ENCODE peak calls at places on chromosomes 5 and 9, in six cellular contexts. One of them, this sample, is unnamed.

GRCh38 chr5:143008809-143009521 is 238.8 kb downstream of the ARHGAP26 start:
- DNase-seq in IMR-90: peak; percentile 100
- DNase-seq in CD8-positive, alpha-beta memory T cell: peak; percentile 93
- DNase-seq in fibroblast of pulmonary artery: peak; percentile 93
- DNase-seq in astrocyte of the spinal cord: peak; percentile 95
- DNase-seq in AG04449: peak; percentile 77
- DNase-seq in this sample: peak; percentile 99

GRCh38 chr5:150000990-150001659 is 586 bp downstream of the HMGXB3 start:
- DNase-seq in astrocyte of the spinal cord: peak; percentile 24
- DNase-seq in IMR-90: peak; percentile 50
- DNase-seq in CD8-positive, alpha-beta memory T cell: peak; percentile 62
- DNase-seq in fibroblast of pulmonary artery: peak; percentile 56
- DNase-seq in AG04449: no peak
- DNase-seq in this sample: no peak

GRCh38 chr5:101260857-101261256 is 357.8 kb upstream of the ST8SIA4 start:
- DNase-seq in CD8-positive, alpha-beta memory T cell: no peak
- DNase-seq in IMR-90: no peak
- DNase-seq in astrocyte of the spinal cord: no peak
- DNase-seq in fibroblast of pulmonary artery: no peak
- DNase-seq in AG04449: no peak
- DNase-seq in this sample: no peak

GRCh38 chr9:121972501-121972981 is 120.6 kb downstream of the TTLL11 start:
- DNase-seq in CD8-positive, alpha-beta memory T cell: no peak
- DNase-seq in AG04449: peak; percentile 12
- DNase-seq in fibroblast of pulmonary artery: peak; percentile 51
- DNase-seq in astrocyte of the spinal cord: peak; percentile 85
- DNase-seq in IMR-90: peak; percentile 47
- DNase-seq in this sample: no peak

GRCh38 chr9:70580593-70581195 is 166.2 kb upstream of the KLF9 start:
- DNase-seq in fibroblast of pulmonary artery: no peak
- DNase-seq in astrocyte of the spinal cord: no peak
- DNase-seq in IMR-90: no peak
- DNase-seq in CD8-positive, alpha-beta memory T cell: no peak
- DNase-seq in AG04449: no peak
- DNase-seq in this sample: no peak

GRCh38 chr5:14449052-14449661 is 132.4 kb upstream of the OTULINL start:
- DNase-seq in CD8-positive, alpha-beta memory T cell: no peak
- DNase-seq in astrocyte of the spinal cord: peak; percentile 96
- DNase-seq in IMR-90: peak; percentile 86
- DNase-seq in fibroblast of pulmonary artery: peak; percentile 91
- DNase-seq in AG04449: peak; percentile 94
- DNase-seq in this sample: peak; percentile 97

GRCh38 chr5:155480731-155481131 is 467.2 kb downstream of the KIF4B start:
- DNase-seq in AG04449: no peak
- DNase-seq in astrocyte of the spinal cord: no peak
- DNase-seq in fibroblast of pulmonary artery: no peak
- DNase-seq in CD8-positive, alpha-beta memory T cell: no peak
- DNase-seq in IMR-90: no peak
- DNase-seq in this sample: no peak

GRCh38 chr5:158054388-158055092 is 195.6 kb upstream of the CLINT1 start:
- DNase-seq in fibroblast of pulmonary artery: peak; percentile 1
- DNase-seq in AG04449: no peak
- DNase-seq in astrocyte of the spinal cord: no peak
- DNase-seq in IMR-90: no peak
- DNase-seq in CD8-positive, alpha-beta memory T cell: no peak
- DNase-seq in this sample: peak; percentile 24

GRCh38 chr5:170520319-170520718 is 16.5 kb downstream of the KCNIP1 start:
- DNase-seq in IMR-90: no peak
- DNase-seq in AG04449: no peak
- DNase-seq in fibroblast of pulmonary artery: no peak
- DNase-seq in astrocyte of the spinal cord: no peak
- DNase-seq in CD8-positive, alpha-beta memory T cell: no peak
- DNase-seq in this sample: no peak

GRCh38 chr5:7866194-7866593 is 2.6 kb downstream of the FASTKD3 start:
- DNase-seq in CD8-positive, alpha-beta memory T cell: no peak
- DNase-seq in astrocyte of the spinal cord: no peak
- DNase-seq in fibroblast of pulmonary artery: no peak
- DNase-seq in AG04449: no peak
- DNase-seq in IMR-90: no peak
- DNase-seq in this sample: no peak

GRCh38 chr5:67190856-67191255 is 5.7 kb downstream of the CD180 start:
- DNase-seq in AG04449: no peak
- DNase-seq in fibroblast of pulmonary artery: no peak
- DNase-seq in astrocyte of the spinal cord: no peak
- DNase-seq in IMR-90: no peak
- DNase-seq in CD8-positive, alpha-beta memory T cell: no peak
- DNase-seq in this sample: no peak

GRCh38 chr9:99472240-99472915 is 250.3 kb downstream of the SEC61B start:
- DNase-seq in IMR-90: no peak
- DNase-seq in fibroblast of pulmonary artery: no peak
- DNase-seq in CD8-positive, alpha-beta memory T cell: no peak
- DNase-seq in astrocyte of the spinal cord: no peak
- DNase-seq in AG04449: no peak
- DNase-seq in this sample: no peak

GRCh38 chr9:438961-439768 is 224.5 kb downstream of the DOCK8 start:
- DNase-seq in IMR-90: no peak
- DNase-seq in CD8-positive, alpha-beta memory T cell: no peak
- DNase-seq in AG04449: no peak
- DNase-seq in astrocyte of the spinal cord: no peak
- DNase-seq in fibroblast of pulmonary artery: peak; percentile 68
- DNase-seq in this sample: no peak

GRCh38 chr9:88531920-88532319 is 3.1 kb upstream of the NXNL2 start:
- DNase-seq in astrocyte of the spinal cord: peak; percentile 24
- DNase-seq in CD8-positive, alpha-beta memory T cell: no peak
- DNase-seq in fibroblast of pulmonary artery: no peak
- DNase-seq in IMR-90: no peak
- DNase-seq in AG04449: no peak
- DNase-seq in this sample: no peak

GRCh38 chr9:137406876-137407589 is 15.9 kb downstream of the EXD3 start:
- DNase-seq in AG04449: no peak
- DNase-seq in fibroblast of pulmonary artery: peak; percentile 71
- DNase-seq in IMR-90: peak; percentile 44
- DNase-seq in CD8-positive, alpha-beta memory T cell: no peak
- DNase-seq in astrocyte of the spinal cord: peak; percentile 52
- DNase-seq in this sample: no peak

GRCh38 chr9:35538361-35539234 is 48.7 kb downstream of the RUSC2 start:
- DNase-seq in fibroblast of pulmonary artery: peak; percentile 91
- DNase-seq in astrocyte of the spinal cord: peak; percentile 77
- DNase-seq in CD8-positive, alpha-beta memory T cell: no peak
- DNase-seq in AG04449: no peak
- DNase-seq in IMR-90: peak; percentile 82
- DNase-seq in this sample: no peak

GRCh38 chr5:55104036-55104767 is 1.8 kb downstream of the GZMA start:
- DNase-seq in IMR-90: no peak
- DNase-seq in fibroblast of pulmonary artery: no peak
- DNase-seq in astrocyte of the spinal cord: peak; percentile 29
- DNase-seq in CD8-positive, alpha-beta memory T cell: no peak
- DNase-seq in AG04449: no peak
- DNase-seq in this sample: no peak

GRCh38 chr9:125749951-125750655 is 2.9 kb downstream of the PBX3 start:
- DNase-seq in AG04449: no peak
- DNase-seq in fibroblast of pulmonary artery: no peak
- DNase-seq in astrocyte of the spinal cord: peak; percentile 61
- DNase-seq in CD8-positive, alpha-beta memory T cell: no peak
- DNase-seq in IMR-90: peak; percentile 79
- DNase-seq in this sample: no peak

GRCh38 chr5:147036691-147037245 is 158.2 kb upstream of the PPP2R2B start:
- DNase-seq in astrocyte of the spinal cord: no peak
- DNase-seq in fibroblast of pulmonary artery: no peak
- DNase-seq in CD8-positive, alpha-beta memory T cell: no peak
- DNase-seq in IMR-90: no peak
- DNase-seq in AG04449: no peak
- DNase-seq in this sample: no peak

GRCh38 chr5:61313960-61314681 is 17.9 kb upstream of the ZSWIM6 start:
- DNase-seq in AG04449: peak; percentile 79
- DNase-seq in IMR-90: peak; percentile 94
- DNase-seq in fibroblast of pulmonary artery: peak; percentile 90
- DNase-seq in CD8-positive, alpha-beta memory T cell: no peak
- DNase-seq in astrocyte of the spinal cord: peak; percentile 89
- DNase-seq in this sample: peak; percentile 88

GRCh38 chr9:136327313-136327971 is at the start of gene GPSM1:
- DNase-seq in CD8-positive, alpha-beta memory T cell: no peak
- DNase-seq in fibroblast of pulmonary artery: peak; percentile 55
- DNase-seq in AG04449: no peak
- DNase-seq in IMR-90: peak; percentile 58
- DNase-seq in astrocyte of the spinal cord: peak; percentile 55
- DNase-seq in this sample: no peak

GRCh38 chr5:54900906-54901725 is 84.3 kb downstream of the ESM1 start:
- DNase-seq in IMR-90: peak; percentile 93
- DNase-seq in CD8-positive, alpha-beta memory T cell: no peak
- DNase-seq in AG04449: no peak
- DNase-seq in fibroblast of pulmonary artery: peak; percentile 95
- DNase-seq in astrocyte of the spinal cord: peak; percentile 27
- DNase-seq in this sample: peak; percentile 92

GRCh38 chr9:87592554-87593394 is 95.1 kb downstream of the DAPK1 start:
- DNase-seq in fibroblast of pulmonary artery: peak; percentile 75
- DNase-seq in astrocyte of the spinal cord: peak; percentile 72
- DNase-seq in IMR-90: peak; percentile 69
- DNase-seq in AG04449: no peak
- DNase-seq in CD8-positive, alpha-beta memory T cell: no peak
- DNase-seq in this sample: no peak

GRCh38 chr5:32129074-32129598 is 45.0 kb downstream of the GOLPH3 start:
- DNase-seq in fibroblast of pulmonary artery: no peak
- DNase-seq in CD8-positive, alpha-beta memory T cell: no peak
- DNase-seq in astrocyte of the spinal cord: no peak
- DNase-seq in AG04449: no peak
- DNase-seq in IMR-90: no peak
- DNase-seq in this sample: no peak

GRCh38 chr5:95221234-95221633 is 63.7 kb downstream of the MCTP1 start:
- DNase-seq in astrocyte of the spinal cord: no peak
- DNase-seq in AG04449: no peak
- DNase-seq in CD8-positive, alpha-beta memory T cell: no peak
- DNase-seq in IMR-90: no peak
- DNase-seq in fibroblast of pulmonary artery: no peak
- DNase-seq in this sample: no peak

GRCh38 chr9:132042324-132042723 is 37.3 kb downstream of the MED27 start:
- DNase-seq in astrocyte of the spinal cord: peak; percentile 94
- DNase-seq in fibroblast of pulmonary artery: peak; percentile 92
- DNase-seq in IMR-90: peak; percentile 99
- DNase-seq in CD8-positive, alpha-beta memory T cell: no peak
- DNase-seq in AG04449: peak; percentile 91
- DNase-seq in this sample: peak; percentile 92

GRCh38 chr5:83026930-83027687 is 50.1 kb downstream of the TMEM167A start:
- DNase-seq in AG04449: no peak
- DNase-seq in IMR-90: peak; percentile 5
- DNase-seq in CD8-positive, alpha-beta memory T cell: no peak
- DNase-seq in astrocyte of the spinal cord: no peak
- DNase-seq in fibroblast of pulmonary artery: no peak
- DNase-seq in this sample: no peak

GRCh38 chr9:120369608-120370220 is 210.3 kb downstream of the CDK5RAP2 start:
- DNase-seq in AG04449: no peak
- DNase-seq in CD8-positive, alpha-beta memory T cell: no peak
- DNase-seq in fibroblast of pulmonary artery: no peak
- DNase-seq in astrocyte of the spinal cord: peak; percentile 17
- DNase-seq in IMR-90: peak; percentile 42
- DNase-seq in this sample: peak; percentile 66

GRCh38 chr5:177511181-177511580 is 1.6 kb upstream of the DOK3 start:
- DNase-seq in fibroblast of pulmonary artery: no peak
- DNase-seq in CD8-positive, alpha-beta memory T cell: peak; percentile 41
- DNase-seq in IMR-90: no peak
- DNase-seq in astrocyte of the spinal cord: no peak
- DNase-seq in AG04449: no peak
- DNase-seq in this sample: no peak
- H3K4me3 ChIP-seq in fibroblast of pulmonary artery: no peak overlapping the region
- H3K4me3 ChIP-seq in CD8-positive, alpha-beta memory T cell: no peak overlapping the region
- H3K4me3 ChIP-seq in IMR-90: no peak overlapping the region
- H3K4me3 ChIP-seq in astrocyte of the spinal cord: no peak overlapping the region
- H3K4me3 ChIP-seq in AG04449: no peak overlapping the region
- H3K4me3 ChIP-seq in this sample: no peak overlapping the region

GRCh38 chr9:79688363-79688762 is 116.6 kb downstream of the TLE4 start:
- DNase-seq in CD8-positive, alpha-beta memory T cell: no peak
- DNase-seq in astrocyte of the spinal cord: no peak
- DNase-seq in IMR-90: no peak
- DNase-seq in AG04449: no peak
- DNase-seq in fibroblast of pulmonary artery: no peak
- DNase-seq in this sample: no peak

GRCh38 chr9:79687131-79687447 is 115.3 kb downstream of the TLE4 start:
- DNase-seq in fibroblast of pulmonary artery: no peak
- DNase-seq in AG04449: no peak
- DNase-seq in IMR-90: no peak
- DNase-seq in astrocyte of the spinal cord: peak; percentile 42
- DNase-seq in CD8-positive, alpha-beta memory T cell: peak; percentile 48
- DNase-seq in this sample: no peak

GRCh38 chr9:79684711-79685575 is 113.2 kb downstream of the TLE4 start:
- DNase-seq in CD8-positive, alpha-beta memory T cell: no peak
- DNase-seq in fibroblast of pulmonary artery: no peak
- DNase-seq in AG04449: no peak
- DNase-seq in astrocyte of the spinal cord: peak; percentile 50
- DNase-seq in IMR-90: peak; percentile 55
- DNase-seq in this sample: no peak

GRCh38 chr9:79685576-79685975 is 113.8 kb downstream of the TLE4 start:
- DNase-seq in IMR-90: peak; percentile 79
- DNase-seq in AG04449: peak; percentile 67
- DNase-seq in CD8-positive, alpha-beta memory T cell: no peak
- DNase-seq in astrocyte of the spinal cord: peak; percentile 71
- DNase-seq in fibroblast of pulmonary artery: peak; percentile 14
- DNase-seq in this sample: no peak

GRCh38 chr9:79686381-79687130 is 114.8 kb downstream of the TLE4 start:
- DNase-seq in fibroblast of pulmonary artery: peak; percentile 74
- DNase-seq in astrocyte of the spinal cord: peak; percentile 96
- DNase-seq in CD8-positive, alpha-beta memory T cell: no peak
- DNase-seq in AG04449: peak; percentile 81
- DNase-seq in IMR-90: peak; percentile 88
- DNase-seq in this sample: peak; percentile 48
- H3K4me3 ChIP-seq in fibroblast of pulmonary artery: no peak overlapping the region
- H3K4me3 ChIP-seq in astrocyte of the spinal cord: no peak overlapping the region
- H3K4me3 ChIP-seq in CD8-positive, alpha-beta memory T cell: no peak overlapping the region
- H3K4me3 ChIP-seq in AG04449: no peak overlapping the region
- H3K4me3 ChIP-seq in IMR-90: no peak overlapping the region
- H3K4me3 ChIP-seq in this sample: no peak overlapping the region

GRCh38 chr5:99060306-99061261 is 131.8 kb upstream of the CHD1 start:
- DNase-seq in AG04449: no peak
- DNase-seq in astrocyte of the spinal cord: peak; percentile 73
- DNase-seq in IMR-90: peak; percentile 65
- DNase-seq in fibroblast of pulmonary artery: peak; percentile 79
- DNase-seq in CD8-positive, alpha-beta memory T cell: peak; percentile 89
- DNase-seq in this sample: peak; percentile 31
- H3K4me3 ChIP-seq in AG04449: no peak overlapping the region
- H3K4me3 ChIP-seq in astrocyte of the spinal cord: no peak overlapping the region
- H3K4me3 ChIP-seq in IMR-90: no peak overlapping the region
- H3K4me3 ChIP-seq in fibroblast of pulmonary artery: no peak overlapping the region
- H3K4me3 ChIP-seq in CD8-positive, alpha-beta memory T cell: no peak overlapping the region
- H3K4me3 ChIP-seq in this sample: no peak overlapping the region

DNA sequence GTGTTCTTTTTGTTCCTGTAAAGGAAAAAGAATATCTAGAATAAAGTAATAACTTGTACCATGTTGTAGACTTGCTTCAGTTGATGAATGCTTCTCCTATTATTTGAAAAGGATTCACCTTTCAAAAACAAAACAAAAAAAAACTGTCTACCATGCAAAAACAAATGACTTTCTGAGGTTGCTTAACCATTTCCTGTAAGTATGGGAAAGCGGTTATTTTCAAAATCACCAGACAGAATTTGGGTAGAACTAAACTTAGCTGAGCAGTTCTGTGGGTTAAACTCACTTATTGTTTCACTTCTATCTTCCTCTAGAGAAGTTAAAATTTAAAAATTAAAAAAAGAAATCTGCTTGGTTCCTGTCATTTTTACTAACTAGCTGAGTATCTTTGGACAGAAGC is 25.2 kb downstream of the LNPEP start:
- DNase-seq in CD8-positive, alpha-beta memory T cell: no peak
- DNase-seq in astrocyte of the spinal cord: no peak
- DNase-seq in AG04449: no peak
- DNase-seq in fibroblast of pulmonary artery: peak; percentile 46
- DNase-seq in IMR-90: no peak
- DNase-seq in this sample: no peak
- H3K4me3 ChIP-seq in CD8-positive, alpha-beta memory T cell: no peak overlapping the region
- H3K4me3 ChIP-seq in astrocyte of the spinal cord: no peak overlapping the region
- H3K4me3 ChIP-seq in AG04449: no peak overlapping the region
- H3K4me3 ChIP-seq in fibroblast of pulmonary artery: no peak overlapping the region
- H3K4me3 ChIP-seq in IMR-90: no peak overlapping the region
- H3K4me3 ChIP-seq in this sample: no peak overlapping the region

This sample was measured in skeletal muscle cell.